ENCODE peak calls at places on chromosomes 5 and 9, in nine cellular contexts. U, K, W, G, M, V, J, Y and L are unnamed samples.

GRCh38 chr9:116027511-116027910 is 126.1 kb upstream of the PAPPA start:
- DNase-seq in U (peak; percentile 34), K (no peak), W (peak; percentile 51), G (no peak), M (no peak), V (no peak), J (no peak), Y (no peak), L (no peak)

GRCh38 chr5:6434737-6435136 is 13.9 kb upstream of the UBE2QL1 start:
- DNase-seq in U (no peak), K (no peak), W (no peak), G (no peak), M (no peak), V (no peak), J (no peak), Y (no peak), L (peak; percentile 4)

GRCh38 chr9:79129865-79130480 is 441.8 kb upstream of the TLE4 start:
- DNase-seq in U (peak; percentile 57), K (no peak), W (peak; percentile 61), G (no peak), M (no peak), V (peak; percentile 46), J (peak; percentile 29), Y (peak; percentile 16), L (peak; percentile 27)

GRCh38 chr5:139453683-139454567 is 8.6 kb downstream of the ECSCR start:
- DNase-seq in U (no peak), K (no peak), W (no peak), G (no peak), M (peak; percentile 61), V (no peak), J (no peak), Y (no peak), L (no peak)

GRCh38 chr9:105299190-105299854 is 54.9 kb downstream of the SLC44A1 start:
- DNase-seq in U (peak; percentile 68), K (no peak), W (peak; percentile 84), G (no peak), M (no peak), V (no peak), J (peak; percentile 22), Y (peak; percentile 94), L (no peak)

GRCh38 chr5:14713476-14714384 is 49.2 kb downstream of the OTULIN start:
- DNase-seq in U (no peak), K (no peak), W (no peak), G (no peak), M (no peak), V (no peak), J (no peak), Y (no peak), L (no peak)

GRCh38 chr5:142201471-142201887 is 92.9 kb downstream of the NDFIP1 start:
- DNase-seq in U (peak; percentile 61), K (no peak), W (peak; percentile 16), G (no peak), M (no peak), V (no peak), J (no peak), Y (no peak), L (no peak)

GRCh38 chr9:123929870-123930831 is at the start of gene DENND1A:
- DNase-seq in U (peak; percentile 73), K (peak; percentile 88), W (peak; percentile 85), G (peak; percentile 82), M (peak; percentile 79), V (peak; percentile 92), J (peak; percentile 94), Y (peak; percentile 95), L (peak; percentile 92)

GRCh38 chr5:124960266-124960665 is 213.8 kb upstream of the ZNF608 start:
- DNase-seq in U (no peak), K (no peak), W (no peak), G (no peak), M (no peak), V (no peak), J (no peak), Y (no peak), L (no peak)

GRCh38 chr5:124956471-124957029 is 210.1 kb upstream of the ZNF608 start:
- DNase-seq in U (no peak), K (no peak), W (no peak), G (no peak), M (no peak), V (no peak), J (no peak), Y (no peak), L (no peak)

GRCh38 chr5:124961517-124961916 is 215.1 kb upstream of the ZNF608 start:
- DNase-seq in U (no peak), K (no peak), W (no peak), G (no peak), M (no peak), V (no peak), J (no peak), Y (no peak), L (no peak)

GRCh38 chr5:124954784-124955183 is 208.3 kb upstream of the ZNF608 start:
- DNase-seq in U (no peak), K (no peak), W (no peak), G (no peak), M (no peak), V (no peak), J (no peak), Y (no peak), L (no peak)

GRCh38 chr5:124957063-124957462 is 210.6 kb upstream of the ZNF608 start:
- DNase-seq in U (no peak), K (no peak), W (no peak), G (no peak), M (no peak), V (no peak), J (no peak), Y (no peak), L (peak; percentile 82)
- H3K27ac ChIP-seq in U (no peak overlapping the region), K (no peak overlapping the region), W (no peak overlapping the region), G (no peak overlapping the region), M (no peak overlapping the region), V (no peak overlapping the region), J (no peak overlapping the region), Y (no peak overlapping the region), L (peak overlapping the region; percentile 39)

GRCh38 chr9:37995348-37995737 is 73.7 kb downstream of the SHB start:
- DNase-seq in U (no peak), K (no peak), W (no peak), G (no peak), M (no peak), V (no peak), J (no peak), Y (no peak), L (no peak)

GRCh38 chr9:37990404-37991015 is 78.5 kb downstream of the SHB start:
- DNase-seq in U (no peak), K (no peak), W (no peak), G (no peak), M (no peak), V (no peak), J (no peak), Y (no peak), L (no peak)

GRCh38 chr9:37989632-37990155 is 79.3 kb downstream of the SHB start:
- DNase-seq in U (no peak), K (no peak), W (no peak), G (no peak), M (no peak), V (no peak), J (no peak), Y (no peak), L (no peak)

GRCh38 chr9:37994639-37995347 is 74.2 kb downstream of the SHB start:
- DNase-seq in U (peak; percentile 41), K (no peak), W (no peak), G (no peak), M (no peak), V (peak; percentile 90), J (peak; percentile 55), Y (no peak), L (no peak)

GRCh38 chr9:37992924-37993349 is 76.1 kb downstream of the SHB start:
- DNase-seq in U (no peak), K (no peak), W (no peak), G (no peak), M (no peak), V (no peak), J (no peak), Y (no peak), L (no peak)
- H3K27ac ChIP-seq in U (no peak overlapping the region), K (no peak overlapping the region), W (no peak overlapping the region), G (no peak overlapping the region), M (no peak overlapping the region), V (no peak overlapping the region), J (no peak overlapping the region), Y (no peak overlapping the region), L (no peak overlapping the region)

DNA sequence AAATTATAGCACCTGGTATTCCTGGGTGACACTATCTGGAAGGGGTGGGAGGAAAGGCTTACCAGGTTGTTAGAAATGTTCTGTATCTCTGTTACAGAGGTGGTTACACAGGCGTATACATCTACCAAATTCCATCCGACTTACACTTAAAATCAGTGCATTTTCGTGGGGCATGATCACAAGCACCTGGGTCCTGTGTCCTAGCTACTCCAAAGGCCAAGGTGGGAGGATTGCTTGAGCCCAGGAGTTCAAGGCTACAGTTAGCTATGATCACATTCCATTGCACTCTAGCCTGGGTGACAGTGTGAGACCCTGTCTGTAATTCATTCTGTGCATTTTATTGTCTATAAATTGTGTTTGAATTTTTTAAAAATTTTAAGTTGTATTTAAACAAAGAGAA is 118.2 kb upstream of the DMRT1 start:
- DNase-seq in U (no peak), K (no peak), W (no peak), G (no peak), M (no peak), V (no peak), J (no peak), Y (no peak), L (no peak)
- H3K27ac ChIP-seq in U (no peak overlapping the region), K (no peak overlapping the region), W (no peak overlapping the region), G (no peak overlapping the region), M (no peak overlapping the region), V (no peak overlapping the region), J (no peak overlapping the region), Y (no peak overlapping the region), L (no peak overlapping the region)

GRCh38 chr5:149545327-149545726 is 5.9 kb downstream of the CSNK1A1 start:
- DNase-seq in U (no peak), K (no peak), W (no peak), G (no peak), M (no peak), V (no peak), J (no peak), Y (no peak), L (no peak)
- H3K27ac ChIP-seq in U (no peak overlapping the region), K (no peak overlapping the region), W (no peak overlapping the region), G (no peak overlapping the region), M (no peak overlapping the region), V (no peak overlapping the region), J (no peak overlapping the region), Y (no peak overlapping the region), L (no peak overlapping the region)

GRCh38 chr9:94780516-94780950 is 54.0 kb downstream of the AOPEP start:
- DNase-seq in U (no peak), K (no peak), W (no peak), G (no peak), M (no peak), V (no peak), J (no peak), Y (no peak), L (no peak)
- H3K27ac ChIP-seq in U (no peak overlapping the region), K (no peak overlapping the region), W (peak overlapping the region; percentile 55), G (no peak overlapping the region), M (no peak overlapping the region), V (no peak overlapping the region), J (no peak overlapping the region), Y (no peak overlapping the region), L (no peak overlapping the region)

GRCh38 chr9:84751921-84752320 is 82.4 kb downstream of the NTRK2 start:
- DNase-seq in U (no peak), K (no peak), W (no peak), G (peak; percentile 24), M (no peak), V (no peak), J (no peak), Y (no peak), L (no peak)
- H3K27ac ChIP-seq in U (no peak overlapping the region), K (no peak overlapping the region), W (no peak overlapping the region), G (no peak overlapping the region), M (no peak overlapping the region), V (no peak overlapping the region), J (no peak overlapping the region), Y (no peak overlapping the region), L (no peak overlapping the region)